ENCODE peak calls at places on chromosomes 5 and 9, in seven cellular contexts. W is kidney glomerular epithelial cell, N is HEK293T, X is AG09319, U is GM12892, C is astrocyte of the cerebellum, G is progenitor cell of endocrine pancreas. K is an unnamed sample.

GRCh38 chr5:129361441-129362025 is 98.6 kb upstream of the ADAMTS19 start:
- DNase-seq in G (no peak), U (no peak), W (peak), C (no peak), N (no peak), X (no peak), K (peak)

GRCh38 chr9:134366223-134367031 is 40.2 kb downstream of the RXRA start:
- DNase-seq in X (peak), W (no peak), G (no peak), C (peak), U (no peak), N (peak), K (peak)

GRCh38 chr9:36488322-36488838 is 84.3 kb upstream of the MELK start:
- DNase-seq in G (no peak), U (no peak), W (no peak), X (no peak), C (no peak), N (no peak), K (no peak)

GRCh38 chr5:126619781-126620180 is 19.0 kb downstream of the PHAX start:
- DNase-seq in W (no peak), U (no peak), X (no peak), C (no peak), G (no peak), N (no peak), K (no peak)

GRCh38 chr9:79756414-79756813 is 184.6 kb downstream of the TLE4 start:
- DNase-seq in U (no peak), G (no peak), W (no peak), N (no peak), X (no peak), C (no peak), K (no peak)

GRCh38 chr5:112878760-112879159 is 17.7 kb downstream of the SRP19 start:
- DNase-seq in C (peak), N (no peak), X (no peak), W (peak), G (no peak), U (no peak), K (no peak)

GRCh38 chr9:33175633-33176325 is 8.6 kb upstream of the B4GALT1 start:
- DNase-seq in G (no peak), X (no peak), N (no peak), U (no peak), W (peak), C (no peak), K (no peak)

GRCh38 chr9:84079994-84080393 is 99.4 kb downstream of the RMI1 start:
- DNase-seq in W (peak), U (no peak), C (no peak), X (no peak), N (no peak), G (no peak), K (no peak)

GRCh38 chr5:142925795-142926194 is 155.6 kb downstream of the ARHGAP26 start:
- DNase-seq in N (no peak), U (no peak), W (peak), G (no peak), C (peak), X (peak), K (peak)

GRCh38 chr5:33854733-33855151 is 37.0 kb downstream of the ADAMTS12 start:
- DNase-seq in W (peak), X (no peak), N (no peak), U (no peak), C (peak), G (no peak), K (peak)

GRCh38 chr9:86585422-86586143 is 231.4 kb upstream of the TUT7 start:
- DNase-seq in G (no peak), N (peak), X (no peak), U (no peak), W (peak), C (no peak), K (no peak)

GRCh38 chr9:117097761-117098160 is 317.1 kb downstream of the ASTN2 start:
- DNase-seq in C (no peak), N (no peak), G (no peak), X (no peak), U (no peak), W (no peak), K (no peak)

GRCh38 chr5:9395736-9396135 is 150.1 kb downstream of the SEMA5A start:
- DNase-seq in U (no peak), G (no peak), X (no peak), N (no peak), C (no peak), W (no peak), K (no peak)

GRCh38 chr9:88531920-88532319 is 3.1 kb upstream of the NXNL2 start:
- DNase-seq in W (no peak), X (no peak), C (no peak), N (no peak), U (no peak), G (no peak), K (no peak)

GRCh38 chr5:134534726-134535110 is 9.2 kb downstream of the JADE2 start:
- DNase-seq in U (no peak), X (no peak), W (no peak), C (no peak), G (no peak), N (no peak), K (no peak)

GRCh38 chr5:156103116-156103860 is 223.7 kb upstream of the SGCD start:
- DNase-seq in U (no peak), N (no peak), X (no peak), G (no peak), W (peak), C (no peak), K (no peak)

GRCh38 chr9:26682796-26683496 is 209.7 kb downstream of the CAAP1 start:
- DNase-seq in N (no peak), U (no peak), X (no peak), W (no peak), G (no peak), C (no peak), K (no peak)

GRCh38 chr9:77964258-77964657 is 67.4 kb downstream of the GNAQ start:
- DNase-seq in N (no peak), U (no peak), C (no peak), W (no peak), X (no peak), G (no peak), K (no peak)

GRCh38 chr9:20621553-20622329 is 558 bp downstream of the MLLT3 start:
- DNase-seq in N (peak), X (peak), W (peak), G (peak), U (peak), C (no peak), K (peak)

GRCh38 chr5:103475629-103476240 is 86.9 kb downstream of the NUDT12 start:
- DNase-seq in N (peak), X (no peak), C (peak), G (no peak), U (no peak), W (peak), K (peak)

GRCh38 chr5:127492854-127493738 is 24.3 kb upstream of the PRRC1 start:
- DNase-seq in W (peak), N (peak), X (no peak), G (no peak), C (peak), U (no peak), K (peak)

GRCh38 chr5:116002116-116002906 is 30.0 kb upstream of the ARL14EPL start:
- DNase-seq in C (no peak), U (no peak), X (no peak), W (no peak), N (no peak), G (no peak), K (peak)